ENCODE peak calls at places on chromosomes 12 and 14, in eight cellular contexts. L, Z, S, D, U, V, N and K are unnamed samples.

GRCh38 chr12:113852273-113852672 is 113.9 kb downstream of the RBM19 start:
- DNase-seq in L (no peak), Z (no peak), S (no peak), D (no peak), U (no peak), V (no peak), N (no peak), K (no peak)

GRCh38 chr12:32312049-32312670 is 87.2 kb upstream of the FGD4 start:
- DNase-seq in L (peak), Z (peak), S (peak), D (peak), U (peak), V (peak), N (peak), K (peak)

GRCh38 chr12:109169676-109170075 is 53.3 kb downstream of the ACACB start:
- DNase-seq in L (peak), Z (no peak), S (no peak), D (no peak), U (no peak), V (no peak), N (no peak), K (no peak)

GRCh38 chr14:72664651-72665050 is 229.2 kb downstream of the DPF3 start:
- DNase-seq in L (no peak), Z (no peak), S (no peak), D (no peak), U (peak), V (no peak), N (no peak), K (no peak)

GRCh38 chr14:90660865-90661570 is 155.2 kb downstream of the TTC7B start:
- DNase-seq in L (no peak), Z (no peak), S (peak), D (no peak), U (no peak), V (no peak), N (no peak), K (no peak)

GRCh38 chr12:124940393-124941169 is 26.1 kb upstream of the UBC start:
- DNase-seq in L (peak), Z (peak), S (peak), D (peak), U (peak), V (peak), N (peak), K (peak)

GRCh38 chr12:1332327-1332726 is 262.1 kb downstream of the FBXL14 start:
- DNase-seq in L (no peak), Z (no peak), S (no peak), D (no peak), U (peak), V (peak), N (peak), K (no peak)

GRCh38 chr12:64077922-64078321 is 144.2 kb downstream of the KICS2 start:
- DNase-seq in L (no peak), Z (peak), S (peak), D (no peak), U (peak), V (no peak), N (no peak), K (no peak)

GRCh38 chr14:24990773-24991172 is 59.2 kb downstream of the STXBP6 start:
- DNase-seq in L (no peak), Z (no peak), S (no peak), D (no peak), U (no peak), V (no peak), N (no peak), K (no peak)

GRCh38 chr14:100305446-100306255 is 593 bp downstream of the SLC25A29 start:
- DNase-seq in L (no peak), Z (peak), S (peak), D (no peak), U (peak), V (no peak), N (no peak), K (no peak)

GRCh38 chr14:51000566-51000965 is 56.3 kb upstream of the PYGL start:
- DNase-seq in L (no peak), Z (no peak), S (no peak), D (no peak), U (no peak), V (no peak), N (no peak), K (no peak)

GRCh38 chr12:109345428-109345827 is 2.3 kb upstream of the MYO1H start:
- DNase-seq in L (no peak), Z (no peak), S (no peak), D (no peak), U (no peak), V (no peak), N (no peak), K (no peak)

GRCh38 chr12:92759634-92760268 is 57.0 kb downstream of the PLEKHG7 start:
- DNase-seq in L (peak), Z (peak), S (no peak), D (no peak), U (peak), V (peak), N (peak), K (no peak)

GRCh38 chr14:61099221-61099835 is 118.3 kb downstream of the SLC38A6 start:
- DNase-seq in L (peak), Z (no peak), S (no peak), D (no peak), U (no peak), V (no peak), N (no peak), K (no peak)

GRCh38 chr12:23944067-23944466 is 5.4 kb downstream of the SOX5 start:
- DNase-seq in L (no peak), Z (no peak), S (peak), D (no peak), U (no peak), V (no peak), N (no peak), K (no peak)

GRCh38 chr12:40137252-40137651 is 31.4 kb upstream of the SLC2A13 start:
- DNase-seq in L (no peak), Z (peak), S (no peak), D (peak), U (no peak), V (no peak), N (no peak), K (no peak)

GRCh38 chr12:107223816-107224215 is 130.5 kb upstream of the CRY1 start:
- DNase-seq in L (no peak), Z (peak), S (no peak), D (no peak), U (peak), V (no peak), N (no peak), K (no peak)

GRCh38 chr12:4829161-4829792 is 80.4 kb upstream of the KCNA1 start:
- DNase-seq in L (no peak), Z (no peak), S (no peak), D (peak), U (no peak), V (no peak), N (no peak), K (no peak)

GRCh38 chr12:70664463-70664862 is 27.2 kb upstream of the PTPRB start:
- DNase-seq in L (no peak), Z (no peak), S (peak), D (no peak), U (no peak), V (no peak), N (no peak), K (no peak)

GRCh38 chr12:131403676-131404075 is 307.2 kb upstream of the SFSWAP start:
- DNase-seq in L (no peak), Z (no peak), S (no peak), D (no peak), U (no peak), V (no peak), N (no peak), K (no peak)

GRCh38 chr12:124872068-124872719 is 8.5 kb upstream of the SCARB1 start:
- DNase-seq in L (no peak), Z (no peak), S (no peak), D (no peak), U (no peak), V (no peak), N (no peak), K (no peak)

GRCh38 chr12:263574-263973 is 938 bp upstream of the SLC6A13 start:
- DNase-seq in L (no peak), Z (peak), S (no peak), D (no peak), U (peak), V (no peak), N (no peak), K (no peak)

GRCh38 chr12:119476951-119477350 is 116.6 kb upstream of the TMEM233 start:
- DNase-seq in L (no peak), Z (no peak), S (no peak), D (no peak), U (no peak), V (no peak), N (no peak), K (no peak)
- TF ChIP-seq EZH2 in L (no peak), Z (no peak), S (no peak), D (no peak), U (no peak), V (no peak), N (no peak), K (no peak)

GRCh38 chr14:36580856-36581831 is 1.3 kb downstream of the NKX2-8 start:
- DNase-seq in L (peak), Z (peak), S (peak), D (no peak), U (peak), V (no peak), N (no peak), K (no peak)
- TF ChIP-seq EZH2 in L (peak), Z (peak), S (peak), D (no peak), U (no peak), V (no peak), N (no peak), K (no peak)

GRCh38 chr14:102206901-102207300 is 67.2 kb downstream of the WDR20 start:
- DNase-seq in L (no peak), Z (no peak), S (no peak), D (no peak), U (no peak), V (no peak), N (no peak), K (no peak)
- TF ChIP-seq EZH2 in L (no peak), Z (no peak), S (no peak), D (no peak), U (no peak), V (no peak), N (no peak), K (no peak)

GRCh38 chr12:105740337-105740736 is 398.4 kb downstream of the NUAK1 start:
- DNase-seq in L (no peak), Z (no peak), S (peak), D (no peak), U (no peak), V (no peak), N (no peak), K (no peak)

GRCh38 chr12:105744659-105745058 is 394.1 kb downstream of the NUAK1 start:
- DNase-seq in L (no peak), Z (no peak), S (peak), D (no peak), U (no peak), V (no peak), N (no peak), K (no peak)

GRCh38 chr12:105740970-105741725 is 397.6 kb downstream of the NUAK1 start:
- DNase-seq in L (peak), Z (peak), S (no peak), D (no peak), U (peak), V (no peak), N (no peak), K (no peak)

GRCh38 chr12:105742567-105742874 is 396.2 kb downstream of the NUAK1 start:
- DNase-seq in L (no peak), Z (peak), S (no peak), D (no peak), U (no peak), V (no peak), N (no peak), K (no peak)

DNA sequence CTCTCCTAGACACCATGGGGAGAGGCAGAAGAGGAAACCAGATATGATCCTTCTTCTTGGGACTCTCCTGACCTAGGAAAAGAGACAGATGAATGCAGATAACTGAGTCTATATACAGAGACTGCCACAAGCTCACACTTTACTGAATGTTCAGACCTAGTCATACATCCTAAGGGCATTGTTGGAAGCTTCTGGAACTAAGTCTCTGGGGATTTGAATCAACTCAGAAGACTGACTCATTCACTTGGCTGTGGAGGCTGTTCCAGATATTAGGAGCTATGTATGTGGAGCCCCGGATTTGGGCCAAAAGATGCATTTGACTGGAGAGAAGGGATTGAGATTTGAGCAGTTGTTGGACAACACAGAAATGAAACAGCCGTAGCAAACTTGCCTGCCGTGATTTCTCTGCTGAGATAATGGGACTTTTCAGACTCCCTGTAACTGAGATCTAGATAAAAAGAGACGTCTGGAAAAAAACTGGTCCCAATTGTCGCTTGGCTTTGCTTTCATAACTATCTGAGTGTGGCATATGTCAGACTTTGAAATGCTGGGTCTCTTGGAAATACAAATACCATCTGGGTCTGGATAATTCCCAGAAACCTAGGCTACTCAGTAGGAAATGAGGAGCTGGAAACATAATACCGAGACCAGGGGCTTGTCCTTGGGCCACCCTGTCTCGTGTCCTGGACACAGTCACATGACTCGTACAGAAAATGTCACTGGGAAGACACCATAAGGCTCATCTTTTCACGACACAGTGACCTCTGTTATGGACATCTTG is 396.8 kb downstream of the NUAK1 start:
- DNase-seq in L (peak), Z (peak), S (no peak), D (no peak), U (peak), V (no peak), N (no peak), K (no peak)
- TF ChIP-seq EZH2 in L (no peak), Z (no peak), S (no peak), D (no peak), U (no peak), V (no peak), N (no peak), K (no peak)

GRCh38 chr12:54030442-54030801 is 2.2 kb downstream of the HOXC6 start:
- DNase-seq in L (no peak), Z (no peak), S (no peak), D (no peak), U (no peak), V (no peak), N (no peak), K (no peak)

GRCh38 chr12:54030889-54031860 is 1.7 kb upstream of the HOXC5 start:
- DNase-seq in L (peak), Z (peak), S (peak), D (no peak), U (no peak), V (no peak), N (no peak), K (no peak)

GRCh38 chr12:54027442-54027786 is 826 bp upstream of the HOXC6 start:
- DNase-seq in L (no peak), Z (peak), S (no peak), D (no peak), U (no peak), V (no peak), N (no peak), K (no peak)

GRCh38 chr12:54028324-54029201 is at the start of gene HOXC6:
- DNase-seq in L (peak), Z (peak), S (peak), D (no peak), U (peak), V (no peak), N (no peak), K (no peak)

DNA sequence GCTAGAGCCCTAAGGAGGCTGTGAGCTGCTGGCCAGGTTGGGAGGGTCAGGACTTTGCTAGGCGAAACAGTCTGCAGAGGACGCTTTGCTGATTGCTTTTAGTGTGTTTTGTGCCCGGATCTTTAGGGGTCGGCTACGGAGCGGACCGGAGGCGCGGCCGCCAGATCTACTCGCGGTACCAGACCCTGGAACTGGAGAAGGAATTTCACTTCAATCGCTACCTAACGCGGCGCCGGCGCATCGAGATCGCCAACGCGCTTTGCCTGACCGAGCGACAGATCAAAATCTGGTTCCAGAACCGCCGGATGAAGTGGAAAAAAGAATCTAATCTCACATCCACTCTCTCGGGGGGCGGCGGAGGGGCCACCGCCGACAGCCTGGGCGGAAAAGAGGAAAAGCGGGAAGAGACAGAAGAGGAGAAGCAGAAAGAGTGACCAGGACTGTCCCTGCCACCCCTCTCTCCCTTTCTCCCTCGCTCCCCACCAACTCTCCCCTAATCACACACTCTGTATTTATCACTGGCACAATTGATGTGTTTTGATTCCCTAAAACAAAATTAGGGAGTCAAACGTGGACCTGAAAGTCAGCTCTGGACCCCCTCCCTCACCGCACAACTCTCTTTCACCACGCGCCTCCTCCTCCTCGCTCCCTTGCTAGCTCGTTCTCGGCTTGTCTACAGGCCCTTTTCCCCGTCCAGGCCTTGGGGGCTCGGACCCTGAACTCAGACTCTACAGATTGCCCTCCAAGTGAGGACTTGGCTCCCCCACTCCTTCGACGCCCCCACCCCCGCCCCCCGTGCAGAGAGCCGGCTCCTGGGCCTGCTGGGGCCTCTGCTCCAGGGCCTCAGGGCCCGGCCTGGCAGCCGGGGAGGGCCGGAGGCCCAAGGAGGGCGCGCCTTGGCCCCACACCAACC is 1.5 kb downstream of the HOXC6 start:
- DNase-seq in L (no peak), Z (peak), S (peak), D (no peak), U (no peak), V (no peak), N (no peak), K (no peak)
- TF ChIP-seq EZH2 in L (peak), Z (no peak), S (peak), D (no peak), U (no peak), V (no peak), N (no peak), K (no peak)

DNA sequence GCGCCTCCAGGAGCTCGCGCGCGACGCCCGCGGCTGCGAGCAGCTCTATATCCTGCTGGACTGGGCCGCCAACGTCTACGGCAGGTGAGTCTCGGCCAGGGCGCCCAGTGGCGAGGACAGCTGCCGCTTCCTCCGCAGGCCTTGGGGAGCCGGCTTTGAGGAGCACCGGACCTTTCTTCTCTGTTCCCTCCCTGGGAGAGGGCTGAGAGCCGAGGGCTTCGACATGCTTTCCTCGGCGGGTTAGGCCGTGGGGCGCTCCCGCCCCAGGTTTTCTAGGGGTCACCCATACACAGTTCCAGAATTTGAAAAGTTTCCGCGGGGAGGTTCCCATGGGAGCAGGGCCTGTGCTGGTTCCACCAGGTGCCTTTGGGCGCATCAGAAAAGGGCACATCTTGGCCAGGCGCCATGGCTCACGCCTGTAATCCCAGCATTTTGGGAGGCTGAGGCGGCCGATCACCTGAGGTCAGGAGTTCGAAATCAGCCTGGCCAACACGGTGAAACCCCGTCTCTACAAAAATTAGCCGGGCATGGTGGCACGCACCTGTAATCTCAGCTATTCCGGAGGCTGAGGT is 8.2 kb downstream of the EXOC3L4 start:
- DNase-seq in L (no peak), Z (no peak), S (peak), D (no peak), U (no peak), V (no peak), N (no peak), K (no peak)
- TF ChIP-seq EZH2 in L (no peak), Z (no peak), S (peak), D (no peak), U (no peak), V (no peak), N (no peak), K (no peak)

GRCh38 chr14:76138758-76139723 is 12.7 kb upstream of the GPATCH2L start:
- DNase-seq in L (no peak), Z (peak), S (peak), D (no peak), U (no peak), V (no peak), N (no peak), K (no peak)
- TF ChIP-seq EZH2 in L (peak), Z (no peak), S (peak), D (no peak), U (no peak), V (no peak), N (no peak), K (peak)